ENCODE peak calls at places on chromosomes 7 and 10, in five cellular contexts. One of them, this sample, is unnamed.

GRCh38 chr10:11597470-11597869 is 14.0 kb downstream of the USP6NL start:
- DNase-seq in sigmoid colon: no peak
- DNase-seq in IMR-90: no peak
- DNase-seq in transverse colon: no peak
- DNase-seq in neural progenitor cell: no peak
- DNase-seq in this sample: no peak

GRCh38 chr7:69708857-69709256 is 110.6 kb downstream of the AUTS2 start:
- DNase-seq in sigmoid colon: no peak
- DNase-seq in IMR-90: no peak
- DNase-seq in transverse colon: no peak
- DNase-seq in neural progenitor cell: no peak
- DNase-seq in this sample: no peak

GRCh38 chr10:88256013-88256680 is 327.0 kb downstream of the RNLS start:
- DNase-seq in sigmoid colon: peak; percentile 85
- DNase-seq in IMR-90: no peak
- DNase-seq in transverse colon: no peak
- DNase-seq in neural progenitor cell: no peak
- DNase-seq in this sample: peak; percentile 91

GRCh38 chr10:102781921-102782542 is 38.3 kb downstream of the WBP1L start:
- DNase-seq in sigmoid colon: no peak
- DNase-seq in IMR-90: peak; percentile 65
- DNase-seq in transverse colon: no peak
- DNase-seq in neural progenitor cell: no peak
- DNase-seq in this sample: no peak

GRCh38 chr10:91907914-91908357 is 1.4 kb downstream of the FGFBP3 start:
- DNase-seq in sigmoid colon: no peak
- DNase-seq in IMR-90: no peak
- DNase-seq in transverse colon: no peak
- DNase-seq in neural progenitor cell: peak; percentile 57
- DNase-seq in this sample: no peak

GRCh38 chr7:123916240-123916724 is 8.8 kb upstream of the SPAM1 start:
- DNase-seq in sigmoid colon: no peak
- DNase-seq in IMR-90: peak; percentile 0
- DNase-seq in transverse colon: peak; percentile 33
- DNase-seq in neural progenitor cell: peak; percentile 76
- DNase-seq in this sample: no peak

GRCh38 chr10:77297370-77297692 is 340.3 kb downstream of the KCNMA1 start:
- DNase-seq in sigmoid colon: no peak
- DNase-seq in IMR-90: peak; percentile 76
- DNase-seq in transverse colon: no peak
- DNase-seq in neural progenitor cell: no peak
- DNase-seq in this sample: no peak

GRCh38 chr7:130409722-130410072 is 29.4 kb downstream of the CPA1 start:
- DNase-seq in sigmoid colon: no peak
- DNase-seq in IMR-90: peak; percentile 39
- DNase-seq in transverse colon: no peak
- DNase-seq in neural progenitor cell: no peak
- DNase-seq in this sample: no peak

GRCh38 chr10:10313099-10313875 is 704.4 kb upstream of the CELF2 start:
- DNase-seq in sigmoid colon: no peak
- DNase-seq in IMR-90: peak; percentile 28
- DNase-seq in transverse colon: no peak
- DNase-seq in neural progenitor cell: no peak
- DNase-seq in this sample: no peak

GRCh38 chr7:31910191-31910590 is 160.0 kb downstream of the PDE1C start:
- DNase-seq in sigmoid colon: no peak
- DNase-seq in IMR-90: no peak
- DNase-seq in transverse colon: no peak
- DNase-seq in neural progenitor cell: no peak
- DNase-seq in this sample: no peak

GRCh38 chr7:81439591-81439990 is 330.3 kb downstream of the HGF start:
- DNase-seq in sigmoid colon: no peak
- DNase-seq in IMR-90: peak; percentile 34
- DNase-seq in transverse colon: no peak
- DNase-seq in neural progenitor cell: no peak
- DNase-seq in this sample: no peak

GRCh38 chr7:137755846-137756685 is 90.7 kb downstream of the DGKI start:
- DNase-seq in sigmoid colon: no peak
- DNase-seq in IMR-90: peak; percentile 17
- DNase-seq in transverse colon: no peak
- DNase-seq in neural progenitor cell: no peak
- DNase-seq in this sample: no peak

GRCh38 chr7:25894902-25895791 is 256.9 kb upstream of the NFE2L3 start:
- DNase-seq in sigmoid colon: peak; percentile 79
- DNase-seq in IMR-90: peak; percentile 2
- DNase-seq in transverse colon: peak; percentile 85
- DNase-seq in neural progenitor cell: peak; percentile 78
- DNase-seq in this sample: peak; percentile 93

GRCh38 chr10:111835562-111835961 is 348.0 kb downstream of the GPAM start:
- DNase-seq in sigmoid colon: no peak
- DNase-seq in IMR-90: no peak
- DNase-seq in transverse colon: no peak
- DNase-seq in neural progenitor cell: no peak
- DNase-seq in this sample: no peak

GRCh38 chr7:27210441-27211083 is 10.7 kb upstream of the HOXA13 start:
- DNase-seq in sigmoid colon: peak; percentile 82
- DNase-seq in IMR-90: peak; percentile 32
- DNase-seq in transverse colon: peak; percentile 82
- DNase-seq in neural progenitor cell: peak; percentile 83
- DNase-seq in this sample: no peak

GRCh38 chr10:26211781-26212444 is 4.7 kb upstream of the GAD2 start:
- DNase-seq in sigmoid colon: no peak
- DNase-seq in IMR-90: no peak
- DNase-seq in transverse colon: no peak
- DNase-seq in neural progenitor cell: peak; percentile 61
- DNase-seq in this sample: peak; percentile 74

GRCh38 chr7:120184866-120185265 is 88.1 kb upstream of the KCND2 start:
- DNase-seq in sigmoid colon: no peak
- DNase-seq in IMR-90: no peak
- DNase-seq in transverse colon: no peak
- DNase-seq in neural progenitor cell: no peak
- DNase-seq in this sample: no peak

GRCh38 chr7:101169838-101170531 is 4.6 kb upstream of the VGF start:
- DNase-seq in sigmoid colon: no peak
- DNase-seq in IMR-90: peak; percentile 60
- DNase-seq in transverse colon: peak; percentile 79
- DNase-seq in neural progenitor cell: peak; percentile 81
- DNase-seq in this sample: no peak

GRCh38 chr7:158247758-158248487 is 339.7 kb downstream of the PTPRN2 start:
- DNase-seq in sigmoid colon: peak; percentile 48
- DNase-seq in IMR-90: no peak
- DNase-seq in transverse colon: no peak
- DNase-seq in neural progenitor cell: no peak
- DNase-seq in this sample: peak; percentile 57

GRCh38 chr10:20002657-20003056 is 186.4 kb downstream of the PLXDC2 start:
- DNase-seq in sigmoid colon: no peak
- DNase-seq in IMR-90: no peak
- DNase-seq in transverse colon: no peak
- DNase-seq in neural progenitor cell: no peak
- DNase-seq in this sample: no peak

GRCh38 chr7:73436031-73436929 is 2.7 kb downstream of the FZD9 start:
- DNase-seq in sigmoid colon: no peak
- DNase-seq in IMR-90: no peak
- DNase-seq in transverse colon: no peak
- DNase-seq in neural progenitor cell: no peak
- DNase-seq in this sample: no peak

GRCh38 chr10:29257106-29257783 is 31.6 kb upstream of the LYZL1 start:
- DNase-seq in sigmoid colon: peak; percentile 93
- DNase-seq in IMR-90: peak; percentile 86
- DNase-seq in transverse colon: peak; percentile 53
- DNase-seq in neural progenitor cell: no peak
- DNase-seq in this sample: no peak

GRCh38 chr10:122567056-122567660 is 6.6 kb downstream of the DMBT1 start:
- DNase-seq in sigmoid colon: peak; percentile 47
- DNase-seq in IMR-90: no peak
- DNase-seq in transverse colon: peak; percentile 30
- DNase-seq in neural progenitor cell: peak; percentile 39
- DNase-seq in this sample: no peak

GRCh38 chr7:143255564-143255963 is 7.7 kb upstream of the GSTK1 start:
- DNase-seq in sigmoid colon: no peak
- DNase-seq in IMR-90: no peak
- DNase-seq in transverse colon: no peak
- DNase-seq in neural progenitor cell: no peak
- DNase-seq in this sample: no peak

GRCh38 chr7:50068026-50068425 is 25.0 kb downstream of the ZPBP start:
- DNase-seq in sigmoid colon: no peak
- DNase-seq in IMR-90: no peak
- DNase-seq in transverse colon: peak; percentile 20
- DNase-seq in neural progenitor cell: peak; percentile 4
- DNase-seq in this sample: no peak

GRCh38 chr7:48280100-48280499 is 108.8 kb downstream of the ABCA13 start:
- DNase-seq in sigmoid colon: no peak
- DNase-seq in IMR-90: peak; percentile 96
- DNase-seq in transverse colon: no peak
- DNase-seq in neural progenitor cell: no peak
- DNase-seq in this sample: no peak

GRCh38 chr7:141202540-141202939 is 128.7 kb downstream of the TMEM178B start:
- DNase-seq in sigmoid colon: no peak
- DNase-seq in IMR-90: no peak
- DNase-seq in transverse colon: no peak
- DNase-seq in neural progenitor cell: peak; percentile 7
- DNase-seq in this sample: no peak

GRCh38 chr10:81116990-81117389 is 579.3 kb downstream of the SH2D4B start:
- DNase-seq in sigmoid colon: no peak
- DNase-seq in IMR-90: no peak
- DNase-seq in transverse colon: no peak
- DNase-seq in neural progenitor cell: no peak
- DNase-seq in this sample: no peak

GRCh38 chr7:140048989-140049338 is 13.8 kb downstream of the PARP12 start:
- DNase-seq in sigmoid colon: no peak
- DNase-seq in IMR-90: no peak
- DNase-seq in transverse colon: peak; percentile 31
- DNase-seq in neural progenitor cell: no peak
- DNase-seq in this sample: peak; percentile 57
- H3K27ac ChIP-seq in sigmoid colon: no peak overlapping the region
- H3K27ac ChIP-seq in IMR-90: no peak overlapping the region
- H3K27ac ChIP-seq in transverse colon: peak overlapping the region; percentile 74
- H3K27ac ChIP-seq in neural progenitor cell: no peak overlapping the region
- H3K27ac ChIP-seq in this sample: no peak overlapping the region

GRCh38 chr10:121085386-121085785 is 234.2 kb downstream of the WDR11 start:
- DNase-seq in sigmoid colon: no peak
- DNase-seq in IMR-90: no peak
- DNase-seq in transverse colon: no peak
- DNase-seq in neural progenitor cell: no peak
- DNase-seq in this sample: no peak

GRCh38 chr10:121087129-121087528 is 236.0 kb downstream of the WDR11 start:
- DNase-seq in sigmoid colon: no peak
- DNase-seq in IMR-90: no peak
- DNase-seq in transverse colon: no peak
- DNase-seq in neural progenitor cell: no peak
- DNase-seq in this sample: no peak

GRCh38 chr10:121087688-121088087 is 236.5 kb downstream of the WDR11 start:
- DNase-seq in sigmoid colon: no peak
- DNase-seq in IMR-90: no peak
- DNase-seq in transverse colon: no peak
- DNase-seq in neural progenitor cell: no peak
- DNase-seq in this sample: no peak

GRCh38 chr10:121084029-121084674 is 233.0 kb downstream of the WDR11 start:
- DNase-seq in sigmoid colon: no peak
- DNase-seq in IMR-90: no peak
- DNase-seq in transverse colon: no peak
- DNase-seq in neural progenitor cell: no peak
- DNase-seq in this sample: no peak

GRCh38 chr10:121084675-121085070 is 233.5 kb downstream of the WDR11 start:
- DNase-seq in sigmoid colon: no peak
- DNase-seq in IMR-90: no peak
- DNase-seq in transverse colon: no peak
- DNase-seq in neural progenitor cell: no peak
- DNase-seq in this sample: no peak
- TF ChIP-seq CTCF in sigmoid colon: no peak
- TF ChIP-seq CTCF in IMR-90: no peak
- TF ChIP-seq CTCF in transverse colon: no peak
- TF ChIP-seq CTCF in neural progenitor cell: no peak
- TF ChIP-seq CTCF in this sample: no peak

DNA sequence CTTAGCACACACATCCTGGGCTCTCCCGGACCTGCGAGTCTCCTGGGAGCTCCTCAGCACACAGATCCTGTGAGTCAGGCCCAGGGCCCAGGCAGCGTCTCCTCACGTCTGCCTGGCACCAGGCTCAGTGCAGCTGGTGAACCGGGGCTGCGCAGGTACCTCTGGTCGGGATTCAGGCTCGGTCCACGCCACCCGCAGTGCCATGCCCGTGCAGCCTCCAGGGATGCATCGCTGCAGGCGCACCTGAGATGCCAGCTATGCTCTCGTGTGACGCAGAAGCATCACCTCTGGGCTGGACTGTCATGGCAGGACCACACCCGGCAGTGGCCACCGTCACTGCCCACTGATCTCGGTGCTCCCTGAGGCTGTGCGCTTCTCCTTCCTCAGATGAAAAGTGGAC is 52.0 kb downstream of the NKX6-2 start:
- DNase-seq in sigmoid colon: no peak
- DNase-seq in IMR-90: no peak
- DNase-seq in transverse colon: no peak
- DNase-seq in neural progenitor cell: no peak
- DNase-seq in this sample: no peak
- H3K27ac ChIP-seq in sigmoid colon: no peak overlapping the region
- H3K27ac ChIP-seq in IMR-90: no peak overlapping the region
- H3K27ac ChIP-seq in transverse colon: no peak overlapping the region
- H3K27ac ChIP-seq in neural progenitor cell: no peak overlapping the region
- H3K27ac ChIP-seq in this sample: no peak overlapping the region

GRCh38 chr10:79203833-79204232 is 135.1 kb downstream of the ZMIZ1 start:
- DNase-seq in sigmoid colon: no peak
- DNase-seq in IMR-90: no peak
- DNase-seq in transverse colon: no peak
- DNase-seq in neural progenitor cell: no peak
- DNase-seq in this sample: no peak
- TF ChIP-seq CTCF in sigmoid colon: no peak
- TF ChIP-seq CTCF in IMR-90: no peak
- TF ChIP-seq CTCF in transverse colon: no peak
- TF ChIP-seq CTCF in neural progenitor cell: no peak
- TF ChIP-seq CTCF in this sample: no peak

GRCh38 chr10:101018600-101019439 is 12.1 kb downstream of the PDZD7 start:
- DNase-seq in sigmoid colon: no peak
- DNase-seq in IMR-90: peak; percentile 77
- DNase-seq in transverse colon: peak; percentile 88
- DNase-seq in neural progenitor cell: peak; percentile 93
- DNase-seq in this sample: no peak

GRCh38 chr10:101021239-101021638 is 9.7 kb downstream of the PDZD7 start:
- DNase-seq in sigmoid colon: no peak
- DNase-seq in IMR-90: no peak
- DNase-seq in transverse colon: no peak
- DNase-seq in neural progenitor cell: no peak
- DNase-seq in this sample: no peak

GRCh38 chr10:101020427-101020826 is 10.5 kb downstream of the PDZD7 start:
- DNase-seq in sigmoid colon: no peak
- DNase-seq in IMR-90: no peak
- DNase-seq in transverse colon: no peak
- DNase-seq in neural progenitor cell: no peak
- DNase-seq in this sample: no peak

GRCh38 chr10:101018118-101018599 is 12.8 kb downstream of the PDZD7 start:
- DNase-seq in sigmoid colon: no peak
- DNase-seq in IMR-90: no peak
- DNase-seq in transverse colon: no peak
- DNase-seq in neural progenitor cell: peak; percentile 49
- DNase-seq in this sample: no peak

DNA sequence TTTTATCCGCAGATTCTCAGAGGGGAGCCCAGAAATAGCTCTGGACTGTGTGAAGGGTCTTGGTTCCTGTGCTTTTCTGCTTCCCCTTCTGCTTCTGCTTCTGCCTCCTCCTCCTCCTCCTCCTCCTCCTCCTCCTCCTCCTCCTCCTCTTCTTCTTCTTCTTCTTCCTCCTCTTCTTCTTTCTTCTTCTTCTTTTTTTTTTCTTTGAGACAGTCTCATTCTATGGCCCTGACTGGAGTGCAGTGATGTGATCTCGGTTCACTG is 11.6 kb downstream of the PDZD7 start:
- DNase-seq in sigmoid colon: no peak
- DNase-seq in IMR-90: no peak
- DNase-seq in transverse colon: no peak
- DNase-seq in neural progenitor cell: no peak
- DNase-seq in this sample: no peak
- H3K27ac ChIP-seq in sigmoid colon: no peak overlapping the region
- H3K27ac ChIP-seq in IMR-90: no peak overlapping the region
- H3K27ac ChIP-seq in transverse colon: no peak overlapping the region
- H3K27ac ChIP-seq in neural progenitor cell: no peak overlapping the region
- H3K27ac ChIP-seq in this sample: no peak overlapping the region

This sample was measured in esophagus muscularis mucosa.